ENCODE peak calls at places on chromosomes 13 and 19, in four cellular contexts. One of them, this sample, is unnamed.
A peak's percentile ranks its signal among the peaks of the same experiment; 100 is the strongest.

GRCh38 chr13:23575632-23576031 is 5.4 kb downstream of the TNFRSF19 start:
- DNase-seq in anterior cingulate cortex: no peak
- DNase-seq in stimulated activated CD8-positive, alpha-beta memory T cell treated with anti-CD3 and anti-CD28 coated beads, Interleukin-4, amount 100 ng/mL, for 1 hour: no peak
- DNase-seq in NCI-H345: no peak
- DNase-seq in this sample: no peak

GRCh38 chr13:75423946-75424345 is 58.0 kb downstream of the TBC1D4 start:
- DNase-seq in anterior cingulate cortex: no peak
- DNase-seq in NCI-H345: no peak
- DNase-seq in stimulated activated CD8-positive, alpha-beta memory T cell treated with anti-CD3 and anti-CD28 coated beads, Interleukin-4, amount 100 ng/mL, for 1 hour: no peak
- DNase-seq in this sample: no peak

GRCh38 chr19:9741476-9742171 is 26.9 kb downstream of the ZNF846 start:
- DNase-seq in stimulated activated CD8-positive, alpha-beta memory T cell treated with anti-CD3 and anti-CD28 coated beads, Interleukin-4, amount 100 ng/mL, for 1 hour: no peak
- DNase-seq in anterior cingulate cortex: no peak
- DNase-seq in NCI-H345: no peak
- DNase-seq in this sample: no peak

GRCh38 chr13:109576331-109576813 is 210.0 kb downstream of the IRS2 start:
- DNase-seq in NCI-H345: peak; percentile 57
- DNase-seq in anterior cingulate cortex: no peak
- DNase-seq in stimulated activated CD8-positive, alpha-beta memory T cell treated with anti-CD3 and anti-CD28 coated beads, Interleukin-4, amount 100 ng/mL, for 1 hour: no peak
- DNase-seq in this sample: no peak

GRCh38 chr13:113552079-113552478 is 32.5 kb upstream of the TFDP1 start:
- DNase-seq in stimulated activated CD8-positive, alpha-beta memory T cell treated with anti-CD3 and anti-CD28 coated beads, Interleukin-4, amount 100 ng/mL, for 1 hour: no peak
- DNase-seq in anterior cingulate cortex: no peak
- DNase-seq in NCI-H345: no peak
- DNase-seq in this sample: no peak

GRCh38 chr13:111846396-111847174 is 220.4 kb upstream of the SOX1 start:
- DNase-seq in NCI-H345: peak; percentile 77
- DNase-seq in stimulated activated CD8-positive, alpha-beta memory T cell treated with anti-CD3 and anti-CD28 coated beads, Interleukin-4, amount 100 ng/mL, for 1 hour: no peak
- DNase-seq in anterior cingulate cortex: no peak
- DNase-seq in this sample: no peak

GRCh38 chr19:55802281-55802680 is 29.5 kb downstream of the NLRP11 start:
- DNase-seq in NCI-H345: no peak
- DNase-seq in anterior cingulate cortex: no peak
- DNase-seq in stimulated activated CD8-positive, alpha-beta memory T cell treated with anti-CD3 and anti-CD28 coated beads, Interleukin-4, amount 100 ng/mL, for 1 hour: no peak
- DNase-seq in this sample: no peak

GRCh38 chr13:23922005-23922932 is 25.0 kb upstream of the C1QTNF9B start:
- DNase-seq in anterior cingulate cortex: no peak
- DNase-seq in stimulated activated CD8-positive, alpha-beta memory T cell treated with anti-CD3 and anti-CD28 coated beads, Interleukin-4, amount 100 ng/mL, for 1 hour: no peak
- DNase-seq in NCI-H345: no peak
- DNase-seq in this sample: no peak

GRCh38 chr13:114142640-114143490 is 10.4 kb upstream of the RASA3 start:
- DNase-seq in stimulated activated CD8-positive, alpha-beta memory T cell treated with anti-CD3 and anti-CD28 coated beads, Interleukin-4, amount 100 ng/mL, for 1 hour: no peak
- DNase-seq in NCI-H345: peak; percentile 89
- DNase-seq in anterior cingulate cortex: no peak
- DNase-seq in this sample: no peak

GRCh38 chr19:46601318-46602224 is at the start of gene CALM3:
- DNase-seq in stimulated activated CD8-positive, alpha-beta memory T cell treated with anti-CD3 and anti-CD28 coated beads, Interleukin-4, amount 100 ng/mL, for 1 hour: no peak
- DNase-seq in NCI-H345: no peak
- DNase-seq in anterior cingulate cortex: no peak
- DNase-seq in this sample: peak; percentile 35

GRCh38 chr13:97976551-97977375 is 23.3 kb downstream of the IPO5 start:
- DNase-seq in anterior cingulate cortex: no peak
- DNase-seq in NCI-H345: peak; percentile 43
- DNase-seq in stimulated activated CD8-positive, alpha-beta memory T cell treated with anti-CD3 and anti-CD28 coated beads, Interleukin-4, amount 100 ng/mL, for 1 hour: no peak
- DNase-seq in this sample: peak; percentile 67

GRCh38 chr13:96898855-96899254 is 95.4 kb downstream of the OXGR1 start:
- DNase-seq in stimulated activated CD8-positive, alpha-beta memory T cell treated with anti-CD3 and anti-CD28 coated beads, Interleukin-4, amount 100 ng/mL, for 1 hour: no peak
- DNase-seq in NCI-H345: no peak
- DNase-seq in anterior cingulate cortex: peak; percentile 18
- DNase-seq in this sample: no peak

GRCh38 chr13:103133551-103133950 is 67.3 kb upstream of the SLC10A2 start:
- DNase-seq in stimulated activated CD8-positive, alpha-beta memory T cell treated with anti-CD3 and anti-CD28 coated beads, Interleukin-4, amount 100 ng/mL, for 1 hour: no peak
- DNase-seq in NCI-H345: no peak
- DNase-seq in anterior cingulate cortex: no peak
- DNase-seq in this sample: no peak

GRCh38 chr19:35783469-35784400 is 8.4 kb downstream of the ARHGAP33 start:
- DNase-seq in stimulated activated CD8-positive, alpha-beta memory T cell treated with anti-CD3 and anti-CD28 coated beads, Interleukin-4, amount 100 ng/mL, for 1 hour: no peak
- DNase-seq in anterior cingulate cortex: no peak
- DNase-seq in NCI-H345: no peak
- DNase-seq in this sample: no peak

GRCh38 chr13:23679214-23679613 is 109.0 kb downstream of the TNFRSF19 start:
- DNase-seq in stimulated activated CD8-positive, alpha-beta memory T cell treated with anti-CD3 and anti-CD28 coated beads, Interleukin-4, amount 100 ng/mL, for 1 hour: no peak
- DNase-seq in NCI-H345: no peak
- DNase-seq in anterior cingulate cortex: no peak
- DNase-seq in this sample: no peak

GRCh38 chr13:79860757-79861156 is 379.8 kb downstream of the NDFIP2 start:
- DNase-seq in stimulated activated CD8-positive, alpha-beta memory T cell treated with anti-CD3 and anti-CD28 coated beads, Interleukin-4, amount 100 ng/mL, for 1 hour: no peak
- DNase-seq in anterior cingulate cortex: no peak
- DNase-seq in NCI-H345: no peak
- DNase-seq in this sample: no peak

GRCh38 chr19:14683439-14683838 is 6.4 kb upstream of the ZNF333 start:
- DNase-seq in stimulated activated CD8-positive, alpha-beta memory T cell treated with anti-CD3 and anti-CD28 coated beads, Interleukin-4, amount 100 ng/mL, for 1 hour: no peak
- DNase-seq in NCI-H345: no peak
- DNase-seq in anterior cingulate cortex: no peak
- DNase-seq in this sample: no peak

GRCh38 chr19:10551698-10552301 is 8.1 kb downstream of the ATG4D start:
- DNase-seq in anterior cingulate cortex: no peak
- DNase-seq in stimulated activated CD8-positive, alpha-beta memory T cell treated with anti-CD3 and anti-CD28 coated beads, Interleukin-4, amount 100 ng/mL, for 1 hour: no peak
- DNase-seq in NCI-H345: no peak
- DNase-seq in this sample: peak; percentile 30

GRCh38 chr13:79810671-79811070 is 329.7 kb downstream of the NDFIP2 start:
- DNase-seq in stimulated activated CD8-positive, alpha-beta memory T cell treated with anti-CD3 and anti-CD28 coated beads, Interleukin-4, amount 100 ng/mL, for 1 hour: no peak
- DNase-seq in NCI-H345: no peak
- DNase-seq in anterior cingulate cortex: no peak
- DNase-seq in this sample: no peak